ENCODE peak calls at places on chromosomes 2 and 18, in nine cellular contexts. W is heart left ventricle, T is AG04449, Q is cardiac fibroblast, J is HL-60, X is cardiac muscle cell, I is brain microvascular endothelial cell, A is HCT116, C is RWPE1. R is an unnamed sample.

GRCh38 chr2:54801422-54801821 is 78.0 kb downstream of the EML6 start:
- DNase-seq in W (no peak), Q (no peak), J (no peak), X (no peak), A (no peak), I (no peak), C (no peak), T (no peak), R (no peak)

GRCh38 chr2:176164803-176165597 is 7.9 kb downstream of the HOXD3 start:
- DNase-seq in I (no peak), J (no peak), Q (no peak), X (no peak), T (no peak), C (no peak), A (no peak), W (no peak), R (no peak)

GRCh38 chr2:67645280-67646255 is 248.4 kb downstream of the ETAA1 start:
- DNase-seq in I (no peak), W (no peak), C (no peak), A (no peak), J (no peak), X (no peak), T (no peak), Q (no peak), R (no peak)

GRCh38 chr18:74290831-74291770 is 662 bp downstream of the CYB5A start:
- DNase-seq in I (no peak), W (peak), Q (peak), X (peak), J (no peak), A (peak), C (peak), T (no peak), R (peak)

GRCh38 chr18:29874519-29875098 is 1167.9 kb downstream of the DSC3 start:
- DNase-seq in W (no peak), C (peak), A (peak), I (no peak), T (no peak), Q (peak), X (peak), J (peak), R (peak)

GRCh38 chr2:15588329-15588919 is 3.2 kb upstream of the DDX1 start:
- DNase-seq in Q (peak), A (peak), J (no peak), W (peak), T (no peak), C (peak), X (peak), I (peak), R (peak)

GRCh38 chr2:191166111-191166755 is 15.4 kb upstream of the STAT4 start:
- DNase-seq in T (no peak), C (peak), W (no peak), J (no peak), Q (peak), I (peak), X (peak), A (no peak), R (no peak)

GRCh38 chr2:150513647-150514046 is 26.2 kb upstream of the RND3 start:
- DNase-seq in I (no peak), A (no peak), J (no peak), C (no peak), X (no peak), Q (no peak), W (no peak), T (no peak), R (no peak)

GRCh38 chr2:216081012-216081411 is 597 bp downstream of the PECR start:
- DNase-seq in C (no peak), A (no peak), W (no peak), T (no peak), I (no peak), X (no peak), J (no peak), Q (no peak), R (no peak)

GRCh38 chr2:66587216-66587615 is 152.3 kb downstream of the MEIS1 start:
- DNase-seq in A (no peak), X (peak), J (no peak), W (no peak), I (no peak), T (no peak), Q (no peak), C (no peak), R (peak)

GRCh38 chr2:68734688-68735525 is at the start of gene ARHGAP25:
- DNase-seq in I (no peak), Q (no peak), A (no peak), X (no peak), J (peak), W (peak), C (no peak), T (no peak), R (no peak)

GRCh38 chr18:75113455-75113854 is 95.5 kb downstream of the PTGR3 start:
- DNase-seq in Q (no peak), J (no peak), X (no peak), W (no peak), T (no peak), A (no peak), I (no peak), C (no peak), R (no peak)

GRCh38 chr2:126886906-126887280 is 11.8 kb upstream of the TEX51 start:
- DNase-seq in A (no peak), I (no peak), W (peak), C (no peak), J (no peak), T (no peak), Q (no peak), X (no peak), R (no peak)

GRCh38 chr2:10346929-10347558 is 44.3 kb downstream of the HPCAL1 start:
- DNase-seq in J (no peak), X (no peak), Q (no peak), I (no peak), A (no peak), T (no peak), C (no peak), W (no peak), R (no peak)

GRCh38 chr18:49664086-49664890 is 102.4 kb downstream of the LIPG start:
- DNase-seq in T (no peak), X (peak), Q (peak), I (no peak), W (peak), A (no peak), J (no peak), C (no peak), R (no peak)

GRCh38 chr2:43132523-43133301 is 93.7 kb downstream of the ZFP36L2 start:
- DNase-seq in J (peak), X (no peak), I (no peak), A (no peak), T (no peak), C (no peak), Q (no peak), W (no peak), R (no peak)

GRCh38 chr2:211756266-211756665 is 782.3 kb downstream of the ERBB4 start:
- DNase-seq in T (no peak), X (no peak), Q (no peak), W (no peak), J (no peak), I (no peak), A (no peak), C (no peak), R (no peak)

GRCh38 chr2:174450021-174450816 is 36.6 kb downstream of the GPR155 start:
- DNase-seq in X (no peak), A (no peak), T (no peak), W (no peak), C (no peak), I (no peak), J (no peak), Q (no peak), R (no peak)

GRCh38 chr2:64400733-64401500 is 53.0 kb upstream of the LGALSL start:
- DNase-seq in X (no peak), I (no peak), W (no peak), C (no peak), T (no peak), A (no peak), Q (no peak), J (no peak), R (no peak)

GRCh38 chr2:144320491-144320890 is 199.4 kb downstream of the ZEB2 start:
- DNase-seq in Q (peak), I (peak), A (no peak), C (peak), X (peak), J (no peak), W (no peak), T (peak), R (peak)

GRCh38 chr2:10285578-10286198 is 17.0 kb upstream of the HPCAL1 start:
- DNase-seq in C (peak), J (peak), T (no peak), X (peak), W (peak), A (peak), Q (peak), I (no peak), R (peak)

GRCh38 chr18:58241877-58242276 is 197.9 kb downstream of the NEDD4L start:
- DNase-seq in W (no peak), I (peak), X (peak), T (peak), C (no peak), Q (peak), J (no peak), A (no peak), R (no peak)

GRCh38 chr2:237885931-237886701 is 26.7 kb downstream of the RAMP1 start:
- DNase-seq in X (peak), W (peak), C (no peak), J (no peak), Q (peak), A (no peak), T (no peak), I (no peak), R (no peak)

GRCh38 chr18:12274793-12275192 is 20.6 kb downstream of the CIDEA start:
- DNase-seq in W (no peak), I (no peak), X (no peak), C (no peak), A (no peak), T (no peak), Q (no peak), J (no peak), R (no peak)

GRCh38 chr18:12276736-12277554 is 22.8 kb downstream of the CIDEA start:
- DNase-seq in T (no peak), I (no peak), J (no peak), A (no peak), Q (no peak), X (no peak), C (no peak), W (no peak), R (no peak)

GRCh38 chr18:12278765-12279682 is 24.9 kb downstream of the CIDEA start:
- DNase-seq in Q (peak), I (peak), W (peak), T (peak), J (no peak), A (no peak), X (peak), C (peak), R (no peak)

GRCh38 chr18:12279781-12280531 is 25.8 kb downstream of the CIDEA start:
- DNase-seq in X (no peak), J (no peak), I (no peak), C (no peak), A (no peak), T (no peak), Q (no peak), W (peak), R (no peak)

DNA sequence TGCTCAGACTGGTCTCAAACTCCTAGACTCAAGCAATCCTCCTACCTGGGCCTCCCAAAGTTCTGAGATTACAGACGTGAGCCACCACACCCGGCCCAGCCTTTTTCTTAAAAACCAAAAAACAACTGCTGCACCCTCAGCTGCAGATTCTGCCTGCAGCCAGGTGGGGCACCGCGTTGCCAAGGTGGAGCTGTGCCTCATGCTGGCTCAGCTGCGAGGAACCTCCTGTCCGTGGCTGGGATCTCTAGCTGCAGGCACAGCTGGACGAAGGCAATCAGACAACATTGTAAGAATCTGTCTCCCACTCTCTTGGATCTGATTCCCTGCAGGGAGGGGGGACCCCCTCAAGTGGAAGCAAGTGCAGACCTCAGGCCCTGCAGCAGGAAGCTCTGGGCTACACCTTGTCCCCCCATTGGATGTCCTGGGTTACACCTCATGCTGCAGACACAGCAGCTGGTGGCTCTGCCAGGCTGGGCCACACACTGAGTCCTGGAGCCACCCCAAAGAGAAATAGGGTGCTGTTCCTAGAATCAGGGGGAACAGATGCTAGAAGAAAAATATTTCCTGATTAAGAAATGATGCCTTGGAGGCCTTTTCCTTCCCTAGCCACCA is 24.1 kb downstream of the CIDEA start:
- DNase-seq in W (peak), I (no peak), A (no peak), C (no peak), Q (no peak), X (peak), T (no peak), J (no peak), R (peak)
- TF ChIP-seq CTCF in W (no peak), I (peak), A (peak), C (peak), Q (no peak), X (peak), T (peak), J (no peak), R (no peak)

GRCh38 chr2:168345601-168346000 is 98.2 kb upstream of the STK39 start:
- DNase-seq in I (no peak), Q (no peak), J (no peak), C (no peak), T (no peak), X (no peak), A (no peak), W (no peak), R (no peak)
- TF ChIP-seq CTCF in I (no peak), Q (no peak), J (no peak), C (no peak), T (no peak), X (no peak), A (no peak), W (no peak), R (no peak)

GRCh38 chr2:27379840-27380625 is 501 bp downstream of the ZNF513 start:
- DNase-seq in X (peak), A (no peak), T (no peak), J (peak), Q (peak), W (peak), I (no peak), C (peak), R (no peak)
- TF ChIP-seq CTCF in X (no peak), A (no peak), T (no peak), J (no peak), Q (no peak), W (no peak), I (no peak), C (no peak), R (no peak)

GRCh38 chr18:9053814-9054213 is 48.7 kb upstream of the NDUFV2 start:
- DNase-seq in Q (no peak), I (no peak), X (no peak), A (no peak), W (no peak), T (no peak), J (no peak), C (no peak), R (no peak)

GRCh38 chr18:9055626-9056025 is 46.9 kb upstream of the NDUFV2 start:
- DNase-seq in A (no peak), Q (no peak), T (no peak), J (no peak), W (no peak), X (no peak), C (no peak), I (no peak), R (no peak)

GRCh38 chr18:9057646-9058045 is 44.9 kb upstream of the NDUFV2 start:
- DNase-seq in A (no peak), Q (no peak), J (no peak), I (no peak), X (no peak), C (no peak), T (no peak), W (no peak), R (no peak)

GRCh38 chr18:9058426-9058825 is 44.1 kb upstream of the NDUFV2 start:
- DNase-seq in A (no peak), J (no peak), Q (peak), X (peak), C (no peak), T (no peak), I (no peak), W (no peak), R (no peak)

GRCh38 chr18:9055185-9055584 is 47.3 kb upstream of the NDUFV2 start:
- DNase-seq in T (peak), J (peak), W (no peak), A (peak), C (peak), I (no peak), X (peak), Q (peak), R (no peak)
- TF ChIP-seq CTCF in T (no peak), J (no peak), W (peak), A (no peak), C (peak), I (no peak), X (peak), Q (no peak), R (no peak)

DNA sequence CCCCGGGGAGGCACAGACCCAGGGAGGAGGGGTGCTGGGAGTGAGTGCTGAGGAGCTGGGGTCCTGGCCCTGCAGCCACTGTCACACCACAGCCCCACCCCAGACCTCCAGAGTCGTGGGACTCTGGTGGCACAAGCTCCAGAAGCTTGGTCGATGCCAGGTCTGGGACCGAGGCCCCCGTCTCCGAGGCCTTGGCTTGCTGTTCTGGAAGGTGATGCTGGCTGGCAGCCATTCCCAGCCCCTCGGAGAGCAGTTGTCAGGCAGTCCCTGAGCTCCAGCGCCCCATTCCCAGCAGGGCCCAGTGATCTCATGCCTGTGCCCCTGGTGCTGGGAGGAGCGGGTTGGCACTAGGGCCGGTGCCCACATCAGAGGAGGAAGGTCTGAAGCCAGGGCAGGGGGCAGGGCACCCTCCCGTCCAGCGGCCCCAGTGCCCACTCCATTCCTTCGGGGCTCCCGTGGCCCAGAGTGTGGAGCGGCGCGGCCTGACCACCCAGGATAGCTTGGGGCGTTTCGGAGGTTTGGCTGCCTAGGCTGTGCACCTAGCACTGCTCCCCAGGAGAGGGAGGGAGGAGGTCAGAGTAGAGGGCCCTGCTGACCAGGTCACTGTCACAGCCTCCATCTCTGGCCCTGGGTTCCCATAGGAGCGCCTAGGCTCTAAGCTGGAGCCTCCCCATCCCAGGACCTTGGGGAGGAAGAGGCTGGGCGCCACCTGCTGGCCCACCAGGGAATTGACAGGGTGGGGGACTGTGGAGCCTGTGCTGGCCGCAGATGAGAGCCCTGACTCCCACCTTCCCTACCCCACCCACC is 16.8 kb upstream of the ALPI start:
- DNase-seq in I (no peak), A (no peak), X (peak), C (no peak), J (no peak), Q (no peak), W (no peak), T (no peak), R (peak)
- TF ChIP-seq CTCF in I (no peak), A (no peak), X (peak), C (peak), J (no peak), Q (peak), W (peak), T (peak), R (peak)

DNA sequence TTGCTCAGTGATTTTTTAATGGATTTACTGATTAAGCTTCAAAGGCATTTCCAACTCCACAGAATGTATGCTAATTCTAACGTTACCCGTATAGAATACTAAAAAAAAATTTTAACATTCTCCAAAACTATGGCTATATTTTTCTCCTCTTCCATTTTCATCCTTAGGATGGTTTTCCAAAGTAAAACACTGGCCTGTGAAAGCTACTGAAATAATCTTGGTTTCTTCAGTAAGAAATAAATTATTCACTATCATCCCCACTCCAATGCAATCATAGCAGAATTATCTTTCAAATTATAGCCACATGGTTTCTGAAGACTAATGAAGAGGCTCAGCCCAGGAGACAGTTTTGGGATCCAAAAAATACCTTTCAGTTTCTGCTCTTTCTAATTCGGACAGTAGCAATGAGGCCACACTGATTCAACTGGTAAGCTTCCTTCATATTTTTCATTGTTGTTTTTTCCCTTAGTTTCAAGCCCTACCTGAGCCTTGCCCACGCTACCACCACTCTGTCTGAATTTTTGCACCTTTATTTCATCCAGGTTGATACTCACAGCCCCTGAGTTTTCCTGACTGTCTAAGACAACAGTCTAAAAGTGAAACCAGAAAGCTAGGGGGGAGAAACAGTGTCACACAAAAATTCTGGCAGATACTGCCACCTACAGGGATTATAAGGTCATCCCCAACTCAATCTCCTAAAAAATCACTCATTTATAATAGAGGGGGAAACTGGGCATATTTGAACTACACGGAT is 887.9 kb downstream of the NRXN1 start:
- DNase-seq in C (peak), Q (peak), T (no peak), I (peak), W (no peak), X (peak), J (no peak), A (no peak), R (peak)
- TF ChIP-seq CTCF in C (peak), Q (peak), T (peak), I (peak), W (peak), X (peak), J (peak), A (peak), R (peak)

R was measured in Calu3.